ENCODE peak calls at places on chromosomes 13 and 19, in five cellular contexts. H, W, J, V and G are unnamed samples.
A peak's percentile ranks its signal among the peaks of the same experiment; 100 is the strongest.

GRCh38 chr13:76741624-76742023 is 144.6 kb downstream of the KCTD12 start:
- ATAC-seq in J (no peak), W (no peak), V (no peak), H (no peak), G (no peak)

GRCh38 chr13:32455594-32455903 is 27.6 kb upstream of the N4BP2L1 start:
- ATAC-seq in W (no peak), V (no peak), J (no peak), H (no peak), G (no peak)

GRCh38 chr19:5914946-5915781 is 1.1 kb downstream of the CAPS start:
- ATAC-seq in W (peak; percentile 23), V (no peak), H (no peak), J (peak; percentile 15), G (no peak)

GRCh38 chr13:27034678-27035111 is 136.9 kb downstream of the USP12 start:
- ATAC-seq in H (no peak), J (peak; percentile 85), V (no peak), W (no peak), G (no peak)

GRCh38 chr19:39363909-39364457 is 21.8 kb downstream of the SAMD4B start:
- ATAC-seq in V (no peak), H (peak; percentile 30), W (no peak), J (peak; percentile 7), G (no peak)

GRCh38 chr19:5112175-5112574 is 143.3 kb downstream of the KDM4B start:
- ATAC-seq in J (no peak), W (no peak), V (no peak), H (no peak), G (no peak)

GRCh38 chr19:40519352-40520322 is 52.8 kb downstream of the SPTBN4 start:
- ATAC-seq in W (peak; percentile 63), H (peak; percentile 59), V (no peak), J (peak; percentile 45), G (no peak)

GRCh38 chr19:15779756-15780476 is 7.5 kb upstream of the OR10H5 start:
- ATAC-seq in W (peak; percentile 26), V (no peak), H (no peak), J (peak; percentile 84), G (no peak)

GRCh38 chr19:21328402-21328801 is 808 bp downstream of the ZNF708 start:
- ATAC-seq in W (no peak), H (no peak), V (peak; percentile 11), J (no peak), G (no peak)

GRCh38 chr13:76516013-76516412 is 370.2 kb downstream of the KCTD12 start:
- ATAC-seq in J (no peak), W (no peak), V (no peak), H (no peak), G (no peak)

GRCh38 chr19:1123885-1124677 is 20.3 kb downstream of the GPX4 start:
- ATAC-seq in V (no peak), H (no peak), W (no peak), J (no peak), G (no peak)

GRCh38 chr13:98480915-98481510 is 95.9 kb downstream of the STK24 start:
- ATAC-seq in H (peak; percentile 58), V (no peak), W (no peak), J (no peak), G (peak; percentile 63)

GRCh38 chr19:47107201-47107952 is 6.2 kb downstream of the ZC3H4 start:
- ATAC-seq in W (no peak), H (peak; percentile 59), J (peak; percentile 9), V (peak; percentile 51), G (peak; percentile 26)

GRCh38 chr19:35045667-35046300 is 4.3 kb downstream of the HPN start:
- ATAC-seq in W (peak; percentile 90), H (peak; percentile 99), V (peak; percentile 78), J (no peak), G (peak; percentile 77)

GRCh38 chr13:106905380-106906259 is 337.7 kb upstream of the ARGLU1 start:
- ATAC-seq in H (no peak), W (no peak), J (no peak), V (no peak), G (no peak)

GRCh38 chr19:41939861-41940442 is 11.7 kb upstream of the ERFL start:
- ATAC-seq in W (no peak), J (no peak), V (no peak), H (peak; percentile 27), G (peak; percentile 30)

GRCh38 chr19:50300814-50301606 is 28.2 kb downstream of the KCNC3 start:
- ATAC-seq in V (no peak), W (peak; percentile 85), J (no peak), H (peak; percentile 99), G (peak; percentile 99)

GRCh38 chr19:7942981-7943443 is 454 bp downstream of the TIMM44 start:
- ATAC-seq in H (peak; percentile 4), J (peak; percentile 56), W (no peak), V (no peak), G (peak; percentile 6)

GRCh38 chr13:75934889-75935288 is 298.8 kb downstream of the LMO7 start:
- ATAC-seq in J (no peak), V (no peak), W (no peak), H (no peak), G (no peak)